ENCODE peak calls at places on chromosomes 2 and 18, in five cellular contexts. One of them, this sample, is unnamed.

GRCh38 chr2:149595069-149595963 is 7.7 kb upstream of the MMADHC start:
- DNase-seq in SK-N-SH: no peak
- DNase-seq in HepG2: no peak
- DNase-seq in K562: no peak
- DNase-seq in HCT116: no peak
- DNase-seq in this sample: peak; percentile 16

GRCh38 chr2:106581755-106582430 is 94.7 kb downstream of the CD8B2 start:
- DNase-seq in SK-N-SH: peak; percentile 83
- DNase-seq in HepG2: peak; percentile 51
- DNase-seq in K562: peak; percentile 5
- DNase-seq in HCT116: peak; percentile 45
- DNase-seq in this sample: peak; percentile 38

GRCh38 chr2:178279142-178279541 is 84.8 kb downstream of the OSBPL6 start:
- DNase-seq in SK-N-SH: no peak
- DNase-seq in HepG2: no peak
- DNase-seq in K562: peak; percentile 49
- DNase-seq in HCT116: no peak
- DNase-seq in this sample: no peak

GRCh38 chr18:56118422-56118821 is 520.0 kb downstream of the TXNL1 start:
- DNase-seq in SK-N-SH: no peak
- DNase-seq in HepG2: no peak
- DNase-seq in K562: no peak
- DNase-seq in HCT116: no peak
- DNase-seq in this sample: no peak

GRCh38 chr2:25168256-25169072 is at the start of gene POMC:
- DNase-seq in SK-N-SH: peak; percentile 82
- DNase-seq in HepG2: no peak
- DNase-seq in K562: no peak
- DNase-seq in HCT116: no peak
- DNase-seq in this sample: no peak

GRCh38 chr18:63470751-63471150 is 6.0 kb upstream of the SERPINB5 start:
- DNase-seq in SK-N-SH: no peak
- DNase-seq in HepG2: no peak
- DNase-seq in K562: no peak
- DNase-seq in HCT116: no peak
- DNase-seq in this sample: no peak

GRCh38 chr2:36785179-36785795 is 88.8 kb downstream of the VIT start:
- DNase-seq in SK-N-SH: peak; percentile 72
- DNase-seq in HepG2: peak; percentile 65
- DNase-seq in K562: peak; percentile 75
- DNase-seq in HCT116: peak; percentile 62
- DNase-seq in this sample: peak; percentile 72

GRCh38 chr2:235244497-235245215 is 249.2 kb upstream of the AGAP1 start:
- DNase-seq in SK-N-SH: no peak
- DNase-seq in HepG2: no peak
- DNase-seq in K562: no peak
- DNase-seq in HCT116: no peak
- DNase-seq in this sample: no peak

GRCh38 chr2:149799296-149799695 is 211.7 kb upstream of the MMADHC start:
- DNase-seq in SK-N-SH: peak; percentile 23
- DNase-seq in HepG2: no peak
- DNase-seq in K562: no peak
- DNase-seq in HCT116: peak; percentile 2
- DNase-seq in this sample: peak; percentile 55

GRCh38 chr2:9205481-9205880 is 1.1 kb upstream of the ASAP2 start:
- DNase-seq in SK-N-SH: no peak
- DNase-seq in HepG2: peak; percentile 27
- DNase-seq in K562: no peak
- DNase-seq in HCT116: no peak
- DNase-seq in this sample: no peak

GRCh38 chr2:8298783-8299182 is 383.1 kb upstream of the ID2 start:
- DNase-seq in SK-N-SH: no peak
- DNase-seq in HepG2: no peak
- DNase-seq in K562: no peak
- DNase-seq in HCT116: no peak
- DNase-seq in this sample: no peak

DNA sequence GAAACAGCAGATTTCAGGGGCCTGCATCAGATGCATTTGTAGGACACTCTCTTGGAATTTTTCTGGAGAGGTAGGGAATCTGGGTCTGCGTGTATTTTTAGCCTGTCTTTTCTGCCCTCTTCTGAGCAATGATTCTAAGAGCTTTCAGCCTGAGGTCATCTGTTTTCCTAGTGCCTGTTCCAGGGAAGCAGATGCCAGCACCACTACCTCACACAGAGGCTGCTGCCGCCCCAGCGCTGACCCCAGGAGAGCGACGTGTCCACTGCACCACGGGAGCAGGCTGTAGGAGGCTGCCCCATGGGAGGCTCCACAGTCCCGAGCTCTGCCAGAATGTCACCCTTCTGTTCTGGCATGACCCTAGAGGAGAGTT is 316.5 kb downstream of the CYP26B1 start:
- DNase-seq in SK-N-SH: no peak
- DNase-seq in HepG2: no peak
- DNase-seq in K562: no peak
- DNase-seq in HCT116: no peak
- DNase-seq in this sample: peak; percentile 29
- TF ChIP-seq JUND in SK-N-SH: peak; percentile 84
- TF ChIP-seq JUND in HepG2: no peak
- TF ChIP-seq JUND in K562: no peak
- TF ChIP-seq JUND in HCT116: no peak
- TF ChIP-seq JUND in this sample: no peak

GRCh38 chr2:226703501-226703900 is 96.1 kb downstream of the IRS1 start:
- DNase-seq in SK-N-SH: no peak
- DNase-seq in HepG2: no peak
- DNase-seq in K562: no peak
- DNase-seq in HCT116: no peak
- DNase-seq in this sample: no peak

GRCh38 chr2:226698671-226699070 is 100.9 kb downstream of the IRS1 start:
- DNase-seq in SK-N-SH: no peak
- DNase-seq in HepG2: no peak
- DNase-seq in K562: no peak
- DNase-seq in HCT116: no peak
- DNase-seq in this sample: no peak

GRCh38 chr2:226699321-226699720 is 100.3 kb downstream of the IRS1 start:
- DNase-seq in SK-N-SH: no peak
- DNase-seq in HepG2: no peak
- DNase-seq in K562: peak; percentile 16
- DNase-seq in HCT116: no peak
- DNase-seq in this sample: no peak

GRCh38 chr2:226705133-226705886 is 94.3 kb downstream of the IRS1 start:
- DNase-seq in SK-N-SH: no peak
- DNase-seq in HepG2: no peak
- DNase-seq in K562: no peak
- DNase-seq in HCT116: no peak
- DNase-seq in this sample: no peak

GRCh38 chr2:226701052-226701451 is 98.6 kb downstream of the IRS1 start:
- DNase-seq in SK-N-SH: no peak
- DNase-seq in HepG2: no peak
- DNase-seq in K562: no peak
- DNase-seq in HCT116: no peak
- DNase-seq in this sample: no peak
- TF ChIP-seq JUND in SK-N-SH: no peak
- TF ChIP-seq JUND in HepG2: no peak
- TF ChIP-seq JUND in K562: no peak
- TF ChIP-seq JUND in HCT116: no peak
- TF ChIP-seq JUND in this sample: no peak

DNA sequence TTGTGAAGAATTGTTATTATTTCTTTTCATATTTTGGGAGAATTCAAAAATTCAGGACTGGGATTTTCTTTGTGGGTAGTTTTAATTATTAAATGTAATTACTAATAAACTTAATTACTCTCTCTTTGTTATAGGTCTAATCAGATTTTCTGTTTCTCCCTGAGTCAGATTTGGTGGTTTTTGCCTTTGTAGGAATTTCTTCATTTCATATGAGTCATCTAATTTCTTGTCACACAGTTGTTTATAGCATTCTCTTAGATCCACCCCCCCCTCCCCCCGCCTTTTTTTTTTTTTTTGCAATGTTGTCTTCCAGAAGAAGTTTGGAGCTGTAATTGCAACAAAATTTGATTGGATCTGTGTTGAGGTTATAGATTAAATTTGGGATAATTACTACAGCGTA is 26.0 kb upstream of the GALR1 start:
- DNase-seq in SK-N-SH: no peak
- DNase-seq in HepG2: no peak
- DNase-seq in K562: no peak
- DNase-seq in HCT116: no peak
- DNase-seq in this sample: no peak
- TF ChIP-seq JUND in SK-N-SH: no peak
- TF ChIP-seq JUND in HepG2: no peak
- TF ChIP-seq JUND in K562: no peak
- TF ChIP-seq JUND in HCT116: peak; percentile 15
- TF ChIP-seq JUND in this sample: no peak

GRCh38 chr2:209556354-209556961 is 132.6 kb downstream of the MAP2 start:
- DNase-seq in SK-N-SH: peak; percentile 27
- DNase-seq in HepG2: peak; percentile 32
- DNase-seq in K562: no peak
- DNase-seq in HCT116: peak; percentile 27
- DNase-seq in this sample: peak; percentile 71
- TF ChIP-seq JUND in SK-N-SH: no peak
- TF ChIP-seq JUND in HepG2: no peak
- TF ChIP-seq JUND in K562: no peak
- TF ChIP-seq JUND in HCT116: no peak
- TF ChIP-seq JUND in this sample: no peak

DNA sequence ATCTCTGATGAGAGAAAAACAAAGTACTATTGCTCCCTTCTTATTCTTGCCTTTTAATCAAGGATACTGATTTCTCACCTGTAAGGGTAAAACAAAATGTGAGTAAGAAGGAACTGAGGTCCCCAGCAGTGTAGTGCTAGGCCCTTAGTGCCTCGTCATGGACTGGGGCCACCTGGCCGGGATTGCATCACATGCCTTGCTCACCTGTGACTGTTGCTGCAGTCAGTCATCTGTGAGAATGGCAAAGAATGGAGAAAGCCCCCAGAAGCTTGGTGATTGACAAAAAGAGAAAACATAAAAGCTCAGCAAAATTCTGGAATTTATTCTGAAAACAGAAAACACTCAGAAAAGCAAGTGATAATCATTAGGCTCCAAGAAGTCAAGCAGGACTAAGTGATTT is 63.4 kb downstream of the SPATS2L start:
- DNase-seq in SK-N-SH: no peak
- DNase-seq in HepG2: no peak
- DNase-seq in K562: no peak
- DNase-seq in HCT116: no peak
- DNase-seq in this sample: no peak
- TF ChIP-seq JUND in SK-N-SH: no peak
- TF ChIP-seq JUND in HepG2: no peak
- TF ChIP-seq JUND in K562: no peak
- TF ChIP-seq JUND in HCT116: no peak
- TF ChIP-seq JUND in this sample: no peak

GRCh38 chr2:193276988-193277387 is 1082.3 kb upstream of the TMEFF2 start:
- DNase-seq in SK-N-SH: no peak
- DNase-seq in HepG2: no peak
- DNase-seq in K562: peak; percentile 29
- DNase-seq in HCT116: no peak
- DNase-seq in this sample: no peak
- TF ChIP-seq JUND in SK-N-SH: no peak
- TF ChIP-seq JUND in HepG2: no peak
- TF ChIP-seq JUND in K562: no peak
- TF ChIP-seq JUND in HCT116: no peak
- TF ChIP-seq JUND in this sample: no peak

DNA sequence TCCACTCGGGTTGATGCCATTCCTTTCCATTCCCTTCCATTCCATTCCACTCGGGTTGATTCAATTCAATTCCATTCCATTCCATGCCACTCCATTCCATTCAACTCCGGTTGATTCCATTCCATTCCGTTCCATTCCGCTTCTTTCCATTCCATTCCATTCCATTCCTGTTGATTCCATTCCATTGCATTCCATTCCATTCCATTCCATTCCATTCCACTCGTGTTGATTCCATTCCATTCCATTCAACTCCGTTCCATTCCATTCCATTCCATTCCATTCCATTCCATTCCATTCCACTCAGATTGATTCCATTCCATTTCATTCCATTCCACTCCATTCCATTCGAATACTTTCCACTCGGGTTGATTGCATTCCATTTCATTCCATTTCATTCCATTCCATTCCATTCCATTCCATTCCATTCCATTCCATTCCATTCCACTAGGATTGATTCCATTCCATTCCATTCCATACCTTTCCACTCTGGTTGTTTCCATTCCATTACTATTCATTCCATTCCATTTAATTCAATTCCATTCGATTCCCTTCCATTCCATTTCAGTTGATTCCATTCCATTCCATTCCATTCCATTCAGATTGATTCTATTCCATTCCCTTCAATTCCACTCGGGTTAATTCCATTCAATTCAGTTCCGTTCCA is 1141.8 kb downstream of the RPIA start:
- DNase-seq in SK-N-SH: no peak
- DNase-seq in HepG2: no peak
- DNase-seq in K562: no peak
- DNase-seq in HCT116: no peak
- DNase-seq in this sample: no peak
- TF ChIP-seq JUND in SK-N-SH: no peak
- TF ChIP-seq JUND in HepG2: no peak
- TF ChIP-seq JUND in K562: no peak
- TF ChIP-seq JUND in HCT116: no peak
- TF ChIP-seq JUND in this sample: no peak

GRCh38 chr18:8439091-8439490 is 170.1 kb upstream of the RAB12 start:
- DNase-seq in SK-N-SH: no peak
- DNase-seq in HepG2: no peak
- DNase-seq in K562: no peak
- DNase-seq in HCT116: no peak
- DNase-seq in this sample: no peak

GRCh38 chr18:8433323-8433722 is 175.9 kb upstream of the RAB12 start:
- DNase-seq in SK-N-SH: no peak
- DNase-seq in HepG2: no peak
- DNase-seq in K562: no peak
- DNase-seq in HCT116: no peak
- DNase-seq in this sample: no peak

GRCh38 chr18:8431036-8431435 is 178.2 kb upstream of the RAB12 start:
- DNase-seq in SK-N-SH: no peak
- DNase-seq in HepG2: no peak
- DNase-seq in K562: no peak
- DNase-seq in HCT116: no peak
- DNase-seq in this sample: no peak

GRCh38 chr18:8435376-8435775 is 173.9 kb upstream of the RAB12 start:
- DNase-seq in SK-N-SH: no peak
- DNase-seq in HepG2: no peak
- DNase-seq in K562: no peak
- DNase-seq in HCT116: no peak
- DNase-seq in this sample: no peak
- TF ChIP-seq JUND in SK-N-SH: no peak
- TF ChIP-seq JUND in HepG2: no peak
- TF ChIP-seq JUND in K562: no peak
- TF ChIP-seq JUND in HCT116: no peak
- TF ChIP-seq JUND in this sample: no peak